ENCODE peak calls at places on chromosomes 3 and 15, in four cellular contexts. H, P, J and A are unnamed samples.

GRCh38 chr3:36362973-36363372 is 17.3 kb upstream of the STAC start:
- DNase-seq in P (peak; percentile 5), H (peak; percentile 16), J (no peak), A (peak; percentile 73)

GRCh38 chr3:133643611-133644010 is 18.1 kb downstream of the TOPBP1 start:
- DNase-seq in J (no peak), P (no peak), H (no peak), A (no peak)

GRCh38 chr15:33152502-33153109 is 41.9 kb downstream of the FMN1 start:
- DNase-seq in J (no peak), H (no peak), P (no peak), A (no peak)

GRCh38 chr3:94173667-94174434 is 111.0 kb downstream of the NSUN3 start:
- DNase-seq in H (peak; percentile 48), P (no peak), J (no peak), A (no peak)

GRCh38 chr3:157119369-157119951 is 40.5 kb downstream of the CCNL1 start:
- DNase-seq in H (no peak), P (peak; percentile 73), J (no peak), A (no peak)

GRCh38 chr15:70522323-70522966 is 240.9 kb downstream of the UACA start:
- DNase-seq in J (no peak), H (no peak), P (no peak), A (no peak)

GRCh38 chr3:107065094-107065861 is 312.0 kb upstream of the CCDC54 start:
- DNase-seq in J (no peak), P (no peak), H (no peak), A (no peak)

GRCh38 chr3:110243081-110243480 is 828.5 kb upstream of the NECTIN3 start:
- DNase-seq in H (no peak), J (no peak), P (no peak), A (no peak)

GRCh38 chr15:100727291-100727851 is 125.0 kb downstream of the ASB7 start:
- DNase-seq in J (no peak), H (no peak), P (no peak), A (peak; percentile 76)

GRCh38 chr15:59116141-59116540 is 11.2 kb downstream of the CCNB2 start:
- DNase-seq in H (no peak), P (no peak), J (no peak), A (no peak)

GRCh38 chr15:69658401-69658945 is 205.9 kb downstream of the RPLP1 start:
- DNase-seq in P (no peak), H (no peak), J (no peak), A (no peak)

GRCh38 chr3:129173206-129173605 is 10.5 kb downstream of the CNBP start:
- DNase-seq in J (no peak), P (no peak), H (no peak), A (no peak)

GRCh38 chr15:39852237-39852636 is 67.8 kb downstream of the GPR176 start:
- DNase-seq in J (no peak), H (no peak), P (no peak), A (no peak)

GRCh38 chr3:133958071-133958806 is 62.6 kb upstream of the RAB6B start:
- DNase-seq in P (peak; percentile 46), J (no peak), H (no peak), A (no peak)

GRCh38 chr15:66211670-66212455 is 41.7 kb downstream of the MEGF11 start:
- DNase-seq in J (no peak), P (no peak), H (no peak), A (no peak)

GRCh38 chr15:88166330-88166993 is 90.1 kb downstream of the NTRK3 start:
- DNase-seq in J (peak; percentile 45), P (peak; percentile 6), H (no peak), A (peak; percentile 13)

GRCh38 chr15:30922469-30923311 is 19.0 kb downstream of the FAN1 start:
- DNase-seq in H (no peak), P (no peak), J (peak; percentile 79), A (no peak)

GRCh38 chr3:87796137-87796899 is 262.5 kb downstream of the CGGBP1 start:
- DNase-seq in P (no peak), H (no peak), J (no peak), A (no peak)

GRCh38 chr15:73571346-73571745 is 61.8 kb downstream of the NPTN start:
- DNase-seq in J (no peak), H (no peak), P (peak; percentile 20), A (no peak)

GRCh38 chr3:134956395-134956794 is 161.3 kb downstream of the EPHB1 start:
- DNase-seq in P (no peak), H (no peak), J (no peak), A (no peak)

GRCh38 chr15:59622289-59622688 is 10.7 kb downstream of the GCNT3 start:
- DNase-seq in P (peak; percentile 48), H (peak; percentile 40), J (no peak), A (peak; percentile 92)

GRCh38 chr3:55487376-55488241 is 503 bp upstream of the WNT5A start:
- DNase-seq in H (no peak), P (peak; percentile 57), J (peak; percentile 41), A (peak; percentile 16)

GRCh38 chr3:146163584-146163983 is 2.6 kb upstream of the PLOD2 start:
- DNase-seq in J (no peak), P (no peak), H (peak; percentile 65), A (peak; percentile 79)

GRCh38 chr15:38696120-38696727 is 131.6 kb upstream of the RASGRP1 start:
- DNase-seq in H (no peak), J (no peak), P (no peak), A (no peak)

GRCh38 chr15:41462396-41462795 is 31.3 kb upstream of the ITPKA start:
- DNase-seq in P (no peak), H (no peak), J (no peak), A (no peak)

GRCh38 chr15:41466711-41467110 is 27.0 kb upstream of the ITPKA start:
- DNase-seq in P (no peak), J (no peak), H (no peak), A (no peak)

GRCh38 chr15:41465822-41466421 is 27.8 kb upstream of the ITPKA start:
- DNase-seq in H (no peak), P (peak; percentile 16), J (no peak), A (peak; percentile 64)

GRCh38 chr15:41464889-41465580 is 28.6 kb upstream of the ITPKA start:
- DNase-seq in P (no peak), H (no peak), J (no peak), A (no peak)
- H3K27ac ChIP-seq in P (no peak overlapping the region), H (no peak overlapping the region), J (no peak overlapping the region), A (no peak overlapping the region)

GRCh38 chr15:98843844-98844243 is 163.7 kb downstream of the PGPEP1L start:
- DNase-seq in J (no peak), P (no peak), H (no peak), A (no peak)

GRCh38 chr15:98844261-98844660 is 163.3 kb downstream of the PGPEP1L start:
- DNase-seq in H (no peak), P (no peak), J (no peak), A (no peak)

GRCh38 chr15:98842973-98843285 is 164.7 kb downstream of the PGPEP1L start:
- DNase-seq in J (no peak), P (no peak), H (no peak), A (no peak)

GRCh38 chr15:98842192-98842972 is 165.2 kb downstream of the PGPEP1L start:
- DNase-seq in P (no peak), J (no peak), H (no peak), A (no peak)

DNA sequence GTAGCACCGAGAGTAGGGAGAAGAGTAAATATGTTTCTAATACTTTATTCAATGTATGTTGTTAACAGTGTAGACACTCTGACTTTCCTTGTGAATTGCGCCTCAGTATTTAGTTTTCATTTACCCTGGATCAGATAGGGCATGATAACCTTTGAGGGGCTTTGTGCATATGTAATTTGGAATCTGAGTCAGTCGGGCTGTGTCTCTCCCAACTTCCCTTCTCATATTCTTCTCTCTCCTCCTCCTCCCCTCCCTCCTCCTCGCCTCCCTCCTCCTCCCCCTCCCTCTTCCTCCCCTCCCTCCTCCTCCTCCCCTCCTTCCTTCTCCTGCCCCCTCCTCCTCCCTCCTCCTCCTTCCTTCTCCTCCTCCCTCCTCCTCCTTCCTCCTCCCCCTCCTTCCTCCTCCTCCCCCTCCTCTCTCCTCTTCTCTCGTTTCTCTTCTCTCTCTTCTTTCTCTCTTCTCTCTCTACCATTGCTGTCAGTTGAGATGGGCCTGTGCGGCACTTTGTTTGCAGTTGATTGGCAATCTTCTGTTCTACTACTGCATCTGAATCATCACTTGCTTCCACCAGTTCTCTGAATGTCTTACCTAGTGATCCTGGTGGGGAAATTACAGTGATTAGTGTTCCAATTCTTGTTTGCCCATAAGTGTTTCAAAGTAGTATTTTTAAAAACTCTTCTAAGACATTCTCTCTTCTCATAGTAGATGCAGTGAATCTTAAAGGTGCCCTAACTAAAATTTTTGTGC is 162.3 kb downstream of the PGPEP1L start:
- DNase-seq in P (no peak), J (no peak), H (no peak), A (no peak)
- H3K27ac ChIP-seq in P (no peak overlapping the region), J (no peak overlapping the region), H (no peak overlapping the region), A (no peak overlapping the region)

GRCh38 chr3:105824129-105824528 is 44.7 kb downstream of the CBLB start:
- DNase-seq in P (no peak), J (no peak), H (no peak), A (no peak)

GRCh38 chr3:105821433-105821832 is 47.4 kb downstream of the CBLB start:
- DNase-seq in J (no peak), H (no peak), P (peak; percentile 41), A (no peak)

GRCh38 chr3:105827101-105827634 is 41.6 kb downstream of the CBLB start:
- DNase-seq in P (no peak), H (no peak), J (no peak), A (no peak)

GRCh38 chr3:105823149-105823866 is 45.5 kb downstream of the CBLB start:
- DNase-seq in J (no peak), P (no peak), H (peak; percentile 66), A (peak; percentile 62)

DNA sequence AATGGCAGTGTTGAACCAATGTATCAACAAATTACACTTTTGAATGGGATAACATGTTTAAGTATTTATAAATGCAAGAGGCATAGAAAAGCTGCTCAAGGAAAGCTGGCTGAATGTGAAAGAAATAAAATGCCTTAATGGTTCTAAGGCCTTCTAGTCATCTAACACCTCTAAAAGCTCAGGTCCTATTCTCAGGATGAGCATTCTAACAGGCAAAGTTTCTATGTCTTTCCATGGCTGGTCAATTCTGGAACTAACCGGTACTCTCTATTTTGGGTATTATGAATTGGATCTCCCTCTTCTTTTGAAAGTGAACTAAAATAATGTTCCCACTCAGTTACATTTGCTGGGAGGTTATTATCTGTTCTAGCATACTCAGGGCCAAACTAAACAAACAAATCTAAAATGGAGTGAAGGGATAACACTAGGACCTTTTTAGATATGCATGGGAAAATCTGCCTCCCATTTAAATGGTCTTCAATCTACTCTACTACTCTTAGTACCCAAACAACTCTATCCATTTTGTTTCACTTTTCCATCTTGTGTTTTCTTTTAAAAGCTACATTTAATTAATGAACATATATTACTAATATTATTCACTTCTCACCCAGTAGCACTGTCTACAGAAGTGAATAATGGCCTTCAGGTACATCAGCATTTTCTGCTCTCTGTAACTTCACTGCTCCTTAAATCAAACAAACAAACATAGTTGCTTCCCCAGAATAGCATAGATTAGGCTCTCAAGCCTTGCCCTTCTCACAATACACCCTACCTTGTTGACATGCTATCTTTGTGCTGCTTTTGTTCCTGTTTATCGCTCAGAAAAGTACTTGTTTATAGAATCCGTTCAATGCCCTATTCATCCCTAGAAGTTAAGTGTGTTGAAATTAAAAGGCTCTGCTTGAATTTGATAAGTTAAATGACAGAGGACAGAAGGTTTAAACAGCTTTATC is 46.4 kb downstream of the CBLB start:
- DNase-seq in P (no peak), J (no peak), H (no peak), A (no peak)
- H3K27ac ChIP-seq in P (no peak overlapping the region), J (no peak overlapping the region), H (no peak overlapping the region), A (no peak overlapping the region)

DNA sequence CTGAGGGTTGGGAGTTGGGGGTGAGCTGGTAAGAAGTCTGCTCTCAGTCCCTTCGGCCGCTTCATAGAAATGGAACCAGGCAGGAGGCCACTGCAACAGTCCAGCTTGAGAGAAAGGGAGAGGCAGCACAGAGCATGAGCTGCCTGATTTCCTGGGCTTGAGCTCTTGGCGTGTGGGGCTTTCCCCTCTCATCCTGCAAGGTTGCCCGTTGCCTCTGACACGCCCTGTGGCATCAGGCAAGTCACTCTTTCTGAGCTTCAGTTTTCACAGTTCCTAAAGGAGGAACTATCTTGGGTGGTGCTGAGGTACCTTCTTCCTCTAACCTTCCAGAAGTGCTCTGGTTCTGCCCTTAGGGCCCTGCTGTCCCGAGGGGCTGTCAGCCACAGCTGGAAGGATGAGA is 4.9 kb downstream of the MESP2 start:
- DNase-seq in H (no peak), J (no peak), P (no peak), A (peak; percentile 33)
- H3K27ac ChIP-seq in H (peak overlapping the region; percentile 94), J (no peak overlapping the region), P (no peak overlapping the region), A (peak overlapping the region; percentile 74)